ENCODE peak calls at places on chromosomes 1 and 21, in nine cellular contexts. L is MM.1S, K is right atrium auricular region, O is nephron progenitor cell, T is thoracic aorta, U is neural crest cell, S is lung, N is right lobe of liver, J is NB4. W is an unnamed sample.

GRCh38 chr1:24186993-24187790 is at the start of gene IFNLR1:
- DNase-seq in L (peak), K (no peak), O (peak), T (no peak), U (no peak), S (peak), N (peak), J (no peak), W (peak)

GRCh38 chr1:204837440-204838084 is 33.1 kb upstream of the NFASC start:
- DNase-seq in L (peak), K (no peak), O (peak), T (no peak), U (peak), S (no peak), N (peak), J (peak), W (peak)

GRCh38 chr21:46100426-46100825 is 2.5 kb downstream of the COL6A2 start:
- DNase-seq in L (no peak), K (peak), O (no peak), T (no peak), U (no peak), S (peak), N (no peak), J (no peak), W (no peak)

GRCh38 chr1:89923517-89923916 is 71.4 kb upstream of the ZNF326 start:
- DNase-seq in L (no peak), K (no peak), O (no peak), T (no peak), U (no peak), S (no peak), N (no peak), J (no peak), W (no peak)

GRCh38 chr1:36096500-36097412 is 8.1 kb downstream of the ADPRS start:
- DNase-seq in L (no peak), K (no peak), O (peak), T (no peak), U (no peak), S (no peak), N (no peak), J (peak), W (no peak)

GRCh38 chr1:212712451-212713303 is 13.0 kb upstream of the BATF3 start:
- DNase-seq in L (peak), K (no peak), O (no peak), T (no peak), U (no peak), S (no peak), N (no peak), J (no peak), W (no peak)

GRCh38 chr1:158898722-158899121 is 32.6 kb upstream of the PYHIN1 start:
- DNase-seq in L (no peak), K (no peak), O (no peak), T (no peak), U (no peak), S (no peak), N (no peak), J (no peak), W (no peak)

GRCh38 chr1:25989860-25990650 is 7.8 kb downstream of the PAFAH2 start:
- DNase-seq in L (no peak), K (no peak), O (no peak), T (no peak), U (no peak), S (no peak), N (no peak), J (no peak), W (no peak)

GRCh38 chr1:67735806-67736627 is 51.0 kb downstream of the GADD45A start:
- DNase-seq in L (peak), K (peak), O (peak), T (peak), U (peak), S (peak), N (peak), J (no peak), W (no peak)

GRCh38 chr1:40264354-40264781 is 6.3 kb downstream of the ZMPSTE24 start:
- DNase-seq in L (no peak), K (no peak), O (no peak), T (no peak), U (no peak), S (no peak), N (no peak), J (no peak), W (no peak)

GRCh38 chr1:37265156-37265555 is 209.2 kb upstream of the ZC3H12A start:
- DNase-seq in L (no peak), K (no peak), O (no peak), T (no peak), U (no peak), S (no peak), N (no peak), J (no peak), W (no peak)

GRCh38 chr1:192311281-192311680 is 5.5 kb upstream of the RGS21 start:
- DNase-seq in L (peak), K (no peak), O (no peak), T (no peak), U (no peak), S (no peak), N (no peak), J (peak), W (no peak)

GRCh38 chr1:157994081-157994581 is 686 bp downstream of the KIRREL1 start:
- DNase-seq in L (no peak), K (no peak), O (peak), T (no peak), U (no peak), S (no peak), N (no peak), J (no peak), W (no peak)

GRCh38 chr1:5651496-5651895 is 340.7 kb downstream of the NPHP4 start:
- DNase-seq in L (no peak), K (no peak), O (no peak), T (no peak), U (no peak), S (no peak), N (no peak), J (no peak), W (no peak)

GRCh38 chr1:211548321-211549091 is 30.5 kb downstream of the SLC30A1 start:
- DNase-seq in L (no peak), K (no peak), O (peak), T (no peak), U (no peak), S (no peak), N (no peak), J (no peak), W (no peak)

GRCh38 chr1:40411843-40412242 is 38.3 kb downstream of the SMAP2 start:
- DNase-seq in L (no peak), K (no peak), O (no peak), T (no peak), U (no peak), S (no peak), N (no peak), J (no peak), W (no peak)

GRCh38 chr1:24516506-24516905 is 13.9 kb downstream of the RCAN3 start:
- DNase-seq in L (no peak), K (no peak), O (no peak), T (no peak), U (no peak), S (no peak), N (no peak), J (no peak), W (no peak)

GRCh38 chr1:59643526-59643925 is 171.2 kb upstream of the HOOK1 start:
- DNase-seq in L (no peak), K (no peak), O (no peak), T (no peak), U (no peak), S (no peak), N (no peak), J (no peak), W (no peak)

DNA sequence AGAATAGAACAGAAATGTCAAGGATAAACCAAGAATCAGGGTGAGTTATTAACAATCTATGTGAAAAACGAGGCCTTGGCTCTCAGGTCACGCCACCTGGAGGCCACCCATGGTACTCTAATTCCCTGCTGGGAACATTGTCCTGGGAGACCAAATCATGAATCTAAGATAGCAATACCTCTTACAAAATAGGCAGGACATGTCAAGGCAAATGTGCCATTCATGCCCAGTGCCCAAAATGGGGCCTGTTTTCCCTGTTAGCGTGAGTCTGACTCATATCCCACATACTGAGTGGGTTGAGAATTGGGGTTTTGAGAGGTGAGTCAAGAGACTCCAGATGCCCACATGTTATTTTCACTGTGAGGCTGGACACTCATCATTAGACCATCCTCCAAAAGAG is 380.8 kb downstream of the HHIPL2 start:
- DNase-seq in L (no peak), K (no peak), O (peak), T (no peak), U (peak), S (peak), N (peak), J (peak), W (no peak)
- TF ChIP-seq CTCF in L (peak), K (peak), O (peak), T (peak), U (peak), S (no peak), N (peak), J (peak), W (peak)

GRCh38 chr1:98053471-98054366 is 132.9 kb upstream of the DPYD start:
- DNase-seq in L (peak), K (no peak), O (peak), T (no peak), U (peak), S (peak), N (peak), J (peak), W (peak)
- TF ChIP-seq CTCF in L (peak), K (peak), O (peak), T (peak), U (peak), S (peak), N (peak), J (peak), W (peak)

GRCh38 chr1:115545096-115545720 is 96.6 kb upstream of the VANGL1 start:
- DNase-seq in L (no peak), K (no peak), O (no peak), T (no peak), U (no peak), S (no peak), N (no peak), J (no peak), W (no peak)

GRCh38 chr1:115544131-115544530 is 97.6 kb upstream of the VANGL1 start:
- DNase-seq in L (no peak), K (no peak), O (no peak), T (no peak), U (no peak), S (no peak), N (no peak), J (no peak), W (no peak)

GRCh38 chr1:115547661-115548060 is 94.1 kb upstream of the VANGL1 start:
- DNase-seq in L (no peak), K (no peak), O (no peak), T (no peak), U (no peak), S (no peak), N (no peak), J (no peak), W (no peak)

GRCh38 chr1:115546846-115547245 is 94.9 kb upstream of the VANGL1 start:
- DNase-seq in L (no peak), K (no peak), O (no peak), T (no peak), U (no peak), S (no peak), N (no peak), J (no peak), W (no peak)

GRCh38 chr1:115545791-115546733 is 95.7 kb upstream of the VANGL1 start:
- DNase-seq in L (no peak), K (no peak), O (peak), T (no peak), U (peak), S (no peak), N (peak), J (peak), W (no peak)
- TF ChIP-seq CTCF in L (peak), K (peak), O (peak), T (peak), U (peak), S (peak), N (peak), J (peak), W (peak)

GRCh38 chr1:235157150-235157549 is 3.9 kb downstream of the RBM34 start:
- DNase-seq in L (no peak), K (no peak), O (no peak), T (no peak), U (no peak), S (no peak), N (no peak), J (no peak), W (no peak)

GRCh38 chr1:235152235-235152634 is 8.8 kb downstream of the RBM34 start:
- DNase-seq in L (no peak), K (no peak), O (no peak), T (no peak), U (no peak), S (no peak), N (no peak), J (no peak), W (no peak)

GRCh38 chr1:235158680-235159079 is 2.4 kb downstream of the RBM34 start:
- DNase-seq in L (no peak), K (no peak), O (no peak), T (no peak), U (no peak), S (no peak), N (no peak), J (no peak), W (no peak)

GRCh38 chr1:235156745-235157144 is 4.3 kb downstream of the RBM34 start:
- DNase-seq in L (no peak), K (no peak), O (no peak), T (no peak), U (no peak), S (no peak), N (no peak), J (no peak), W (no peak)

GRCh38 chr1:235156265-235156664 is 4.8 kb downstream of the RBM34 start:
- DNase-seq in L (no peak), K (no peak), O (no peak), T (no peak), U (no peak), S (no peak), N (no peak), J (no peak), W (no peak)
- TF ChIP-seq CTCF in L (peak), K (no peak), O (no peak), T (no peak), U (no peak), S (no peak), N (no peak), J (no peak), W (no peak)

GRCh38 chr1:48251858-48252257 is 29.3 kb downstream of the SLC5A9 start:
- DNase-seq in L (no peak), K (no peak), O (no peak), T (no peak), U (no peak), S (no peak), N (no peak), J (no peak), W (no peak)

GRCh38 chr1:48250572-48250971 is 28.1 kb downstream of the SLC5A9 start:
- DNase-seq in L (no peak), K (no peak), O (no peak), T (no peak), U (no peak), S (no peak), N (peak), J (no peak), W (no peak)

GRCh38 chr1:48248356-48248755 is 25.8 kb downstream of the SLC5A9 start:
- DNase-seq in L (no peak), K (no peak), O (no peak), T (no peak), U (no peak), S (no peak), N (no peak), J (no peak), W (no peak)

GRCh38 chr1:48251323-48251722 is 28.8 kb downstream of the SLC5A9 start:
- DNase-seq in L (no peak), K (no peak), O (no peak), T (no peak), U (no peak), S (no peak), N (no peak), J (no peak), W (no peak)

GRCh38 chr1:48249868-48250267 is 27.4 kb downstream of the SLC5A9 start:
- DNase-seq in L (no peak), K (no peak), O (no peak), T (no peak), U (no peak), S (no peak), N (no peak), J (no peak), W (no peak)
- TF ChIP-seq CTCF in L (peak), K (no peak), O (no peak), T (no peak), U (no peak), S (no peak), N (no peak), J (no peak), W (no peak)

DNA sequence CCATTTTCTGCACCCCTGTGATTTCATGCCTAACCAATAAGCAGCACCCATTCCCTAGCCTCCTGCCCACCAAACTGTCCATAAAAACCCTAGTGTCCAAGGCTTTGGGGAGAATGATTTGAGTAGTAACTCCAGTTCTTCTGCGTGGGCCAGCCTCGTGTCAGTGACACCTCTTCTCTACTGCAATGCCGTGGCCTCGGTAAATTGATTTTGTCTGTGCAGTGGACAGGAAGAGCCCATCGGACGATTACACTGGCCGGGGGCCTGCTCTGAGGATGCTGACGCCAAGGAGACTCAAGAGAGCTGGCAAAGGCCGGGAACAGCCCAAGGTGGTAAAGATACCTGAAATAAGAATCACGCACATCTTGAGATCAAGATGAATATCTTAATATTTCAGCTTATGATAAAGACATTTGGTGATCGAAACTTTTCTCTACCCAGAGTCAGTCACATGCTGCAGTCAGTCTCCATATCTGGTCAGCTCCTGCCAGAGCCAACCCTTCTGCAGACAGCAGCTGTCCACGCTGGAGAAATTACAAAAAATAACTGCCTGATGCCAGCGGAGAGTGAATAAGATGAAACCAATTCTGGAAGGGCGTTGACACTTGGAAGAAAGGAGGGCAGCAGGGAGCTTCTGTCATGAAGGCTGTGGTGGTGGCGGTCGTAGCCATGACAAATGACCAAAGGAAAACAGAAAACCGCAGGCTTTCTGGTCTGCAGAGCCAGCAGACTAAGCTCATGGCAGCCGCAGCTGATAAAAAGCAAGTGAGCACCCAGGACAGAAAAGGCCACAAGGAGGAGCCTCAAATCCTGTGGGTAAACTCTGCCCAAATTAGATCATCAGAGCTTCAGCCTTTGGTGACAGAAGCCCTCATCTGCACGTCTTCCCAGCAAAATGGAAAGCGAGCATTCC is 29.1 kb downstream of the RSPH1 start:
- DNase-seq in L (peak), K (no peak), O (no peak), T (no peak), U (no peak), S (no peak), N (no peak), J (peak), W (no peak)
- TF ChIP-seq CTCF in L (peak), K (peak), O (no peak), T (no peak), U (no peak), S (no peak), N (peak), J (peak), W (peak)